ENCODE peak calls at places on chromosomes 3 and 15, in nine cellular contexts. G is left lung; C is brain microvascular endothelial cell; I is H9; Q is thoracic aorta; U is CD4-positive, alpha-beta T cell; E is upper lobe of left lung; F is coronary artery; P is astrocyte. N is an unnamed sample.

GRCh38 chr3:170848294-170848917 is 21.6 kb downstream of the RPL22L1 start:
- DNase-seq in E (no peak), F (no peak), P (no peak), G (no peak), U (no peak), I (no peak), Q (no peak), C (no peak), N (peak)

GRCh38 chr3:12138044-12138443 is 20.7 kb downstream of the TIMP4 start:
- DNase-seq in E (no peak), U (no peak), Q (no peak), C (no peak), I (peak), F (no peak), G (no peak), P (no peak), N (no peak)

GRCh38 chr3:141426404-141427034 is 58.2 kb downstream of the ZBTB38 start:
- DNase-seq in F (no peak), U (no peak), G (peak), C (peak), E (no peak), I (no peak), P (peak), Q (peak), N (no peak)

GRCh38 chr3:107641572-107642307 is 119.0 kb downstream of the BBX start:
- DNase-seq in E (no peak), I (no peak), F (no peak), C (no peak), P (no peak), Q (no peak), U (no peak), G (no peak), N (no peak)

GRCh38 chr3:152383136-152383606 is 114.4 kb downstream of the MBNL1 start:
- DNase-seq in F (no peak), U (no peak), G (no peak), P (no peak), I (no peak), E (no peak), C (no peak), Q (no peak), N (no peak)

GRCh38 chr15:92636950-92637481 is 18.6 kb downstream of the FAM174B start:
- DNase-seq in P (no peak), F (no peak), C (no peak), E (peak), U (no peak), G (peak), Q (no peak), I (peak), N (peak)

GRCh38 chr3:197749315-197749600 is 425 bp upstream of the FYTTD1 start:
- DNase-seq in F (no peak), E (no peak), U (peak), P (peak), I (peak), C (peak), Q (peak), G (no peak), N (peak)

GRCh38 chr3:62604301-62604700 is 231.0 kb upstream of the FEZF2 start:
- DNase-seq in G (no peak), U (no peak), I (no peak), F (no peak), P (peak), E (no peak), Q (no peak), C (peak), N (peak)

GRCh38 chr15:66364944-66365343 is 8.5 kb upstream of the TIPIN start:
- DNase-seq in U (no peak), C (no peak), E (no peak), Q (no peak), G (no peak), F (no peak), P (no peak), I (no peak), N (no peak)

GRCh38 chr3:74267583-74268184 is 346.8 kb downstream of the CNTN3 start:
- DNase-seq in G (no peak), C (peak), P (peak), F (no peak), U (no peak), I (peak), E (no peak), Q (peak), N (peak)

GRCh38 chr15:25177955-25178801 is 223.4 kb downstream of the SNRPN start:
- DNase-seq in I (peak), Q (no peak), U (no peak), P (no peak), E (peak), F (no peak), G (peak), C (no peak), N (no peak)

GRCh38 chr3:129697229-129697970 is 90.9 kb upstream of the PLXND1 start:
- DNase-seq in I (no peak), F (no peak), E (no peak), U (no peak), C (no peak), Q (no peak), P (no peak), G (no peak), N (no peak)

GRCh38 chr15:51119120-51119519 is 24.4 kb upstream of the TNFAIP8L3 start:
- DNase-seq in Q (no peak), I (no peak), G (no peak), F (no peak), U (no peak), P (no peak), E (no peak), C (peak), N (no peak)

GRCh38 chr3:156974931-156975330 is 148.8 kb downstream of the LEKR1 start:
- DNase-seq in C (no peak), I (no peak), F (no peak), U (no peak), Q (no peak), G (no peak), P (no peak), E (no peak), N (no peak)

GRCh38 chr15:93265046-93265658 is 176.1 kb upstream of the RGMA start:
- DNase-seq in I (no peak), P (peak), E (no peak), C (peak), G (no peak), U (no peak), Q (no peak), F (no peak), N (no peak)

GRCh38 chr15:93121994-93122910 is 33.2 kb upstream of the RGMA start:
- DNase-seq in F (no peak), E (no peak), C (no peak), P (no peak), G (no peak), I (no peak), Q (no peak), U (no peak), N (no peak)

GRCh38 chr3:15809313-15809712 is 11.5 kb upstream of the ANKRD28 start:
- DNase-seq in U (no peak), P (no peak), I (no peak), Q (no peak), E (no peak), F (no peak), C (no peak), G (no peak), N (no peak)

DNA sequence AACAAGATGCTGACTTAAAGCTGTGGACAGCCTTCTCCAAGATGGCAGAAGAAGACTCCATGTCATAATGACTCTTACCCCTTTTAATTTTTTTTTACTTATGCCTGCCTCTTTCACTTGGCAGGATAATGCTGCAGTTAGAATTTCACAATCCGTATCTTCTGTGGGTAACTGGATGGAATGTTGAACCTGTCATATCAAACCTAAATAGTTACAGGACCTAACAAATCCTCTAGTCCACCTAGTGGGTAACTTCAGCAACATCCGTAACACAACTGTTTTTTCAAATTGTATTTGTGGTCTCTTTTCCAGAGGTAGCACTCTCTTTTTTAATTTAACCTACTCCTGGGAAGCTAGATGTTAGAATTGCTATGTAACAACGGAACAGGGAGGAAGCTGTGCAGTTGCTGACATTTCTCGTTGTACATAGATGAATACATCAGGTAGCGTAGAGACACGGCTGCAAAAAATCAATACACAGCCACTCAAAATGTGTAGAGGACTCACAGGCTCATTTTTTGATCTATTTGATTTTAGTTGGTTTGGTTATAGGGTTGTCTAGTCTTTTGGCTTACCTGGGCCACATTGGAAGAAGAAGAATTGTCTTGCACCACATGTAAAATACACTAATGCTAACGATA is 43.9 kb upstream of the TRPM1 start:
- DNase-seq in I (no peak), Q (no peak), C (no peak), U (no peak), P (peak), E (no peak), G (no peak), F (no peak), N (no peak)
- TF ChIP-seq CTCF in I (peak), Q (no peak), C (no peak), U (no peak), P (no peak), E (no peak), G (no peak), F (no peak), N (no peak)

GRCh38 chr15:44676676-44677075 is 13.2 kb upstream of the SPG11 start:
- DNase-seq in U (no peak), E (no peak), I (no peak), G (no peak), C (no peak), Q (no peak), F (no peak), P (no peak), N (no peak)

GRCh38 chr15:44682211-44682610 is 18.7 kb upstream of the SPG11 start:
- DNase-seq in Q (no peak), C (no peak), E (no peak), G (no peak), F (no peak), P (no peak), I (no peak), U (no peak), N (no peak)
- H3K27ac ChIP-seq in Q (no peak), C (no peak), E (no peak), G (no peak), F (no peak), P (no peak), I (no peak), U (peak), N (no peak)

DNA sequence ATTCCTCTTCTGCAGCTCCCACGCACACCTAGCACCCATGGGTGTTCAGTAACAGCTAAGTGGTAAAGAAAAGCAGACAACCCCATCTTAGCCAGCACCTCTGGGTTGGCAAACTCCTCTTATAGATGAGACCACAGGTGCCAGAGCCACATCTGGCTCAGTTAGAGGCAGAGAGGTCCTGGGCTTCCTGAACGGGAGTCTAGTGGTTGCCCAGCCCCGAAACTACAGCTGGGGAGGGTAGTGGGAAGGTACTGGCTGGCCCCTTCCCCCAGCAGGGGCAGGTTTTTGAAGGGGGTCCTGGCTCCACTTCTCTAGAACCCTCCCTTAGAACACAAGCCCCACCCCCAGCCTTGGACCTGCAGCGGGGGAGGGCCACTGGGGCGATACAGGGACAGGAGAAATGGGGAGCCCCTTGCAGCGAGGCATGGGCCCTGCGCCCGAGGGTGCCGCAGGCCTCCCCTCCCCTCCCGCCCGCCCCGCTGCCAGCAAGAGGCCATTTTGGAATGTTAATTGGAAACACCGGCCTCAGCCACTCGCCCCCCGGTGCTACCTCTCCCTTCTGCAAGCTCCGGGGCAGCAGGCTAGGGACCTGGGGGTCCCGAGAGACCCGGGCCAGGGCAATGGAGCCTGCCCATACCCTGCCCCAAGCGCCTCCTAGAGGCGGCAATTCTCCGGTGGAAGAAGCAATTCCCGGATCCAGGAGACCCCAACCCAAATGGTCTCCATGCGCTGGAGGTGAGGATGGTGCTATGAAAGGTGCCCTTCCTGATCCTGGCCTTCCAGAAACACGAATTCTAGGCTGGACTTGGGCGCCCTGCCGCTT is 1.5 kb downstream of the DUSP7 start:
- DNase-seq in G (no peak), I (peak), U (no peak), Q (no peak), C (no peak), P (no peak), E (no peak), F (no peak), N (no peak)
- TF ChIP-seq CTCF in G (no peak), I (peak), U (peak), Q (peak), C (peak), P (peak), E (no peak), F (no peak), N (peak)

GRCh38 chr3:69129531-69129930 is 7.1 kb upstream of the LMOD3 start:
- DNase-seq in F (no peak), G (no peak), I (no peak), E (no peak), C (no peak), P (no peak), U (no peak), Q (no peak), N (no peak)
- H3K27ac ChIP-seq in F (no peak), G (no peak), I (no peak), E (no peak), C (no peak), P (no peak), U (no peak), Q (no peak), N (no peak)

GRCh38 chr15:52787549-52788098 is 2.5 kb downstream of the ONECUT1 start:
- DNase-seq in Q (no peak), F (no peak), U (no peak), I (no peak), C (no peak), G (no peak), P (no peak), E (no peak), N (no peak)

GRCh38 chr15:52784799-52785671 is 5.1 kb downstream of the ONECUT1 start:
- DNase-seq in I (peak), C (no peak), Q (no peak), F (no peak), P (no peak), U (no peak), E (peak), G (peak), N (no peak)

GRCh38 chr15:52785672-52786406 is 4.3 kb downstream of the ONECUT1 start:
- DNase-seq in F (no peak), G (peak), U (no peak), E (no peak), Q (no peak), I (no peak), C (no peak), P (no peak), N (no peak)

GRCh38 chr15:52787123-52787503 is 3.0 kb downstream of the ONECUT1 start:
- DNase-seq in G (peak), I (peak), U (no peak), C (no peak), Q (no peak), F (no peak), E (peak), P (no peak), N (no peak)

GRCh38 chr15:52786436-52787122 is 3.6 kb downstream of the ONECUT1 start:
- DNase-seq in Q (no peak), E (no peak), F (no peak), G (peak), P (no peak), U (no peak), C (no peak), I (peak), N (no peak)
- TF ChIP-seq CTCF in Q (no peak), E (no peak), F (no peak), G (no peak), P (no peak), U (no peak), C (no peak), I (no peak), N (no peak)

N was measured in RWPE1.